ENCODE peak calls at places on chromosomes 4 and X, in nine cellular contexts. Z is globus pallidus, T is lower leg skin, C is head of caudate nucleus, I is endothelial cell, U is PC-3, O is GM10248, K is hippocampal formation, P is GM06990. H is an unnamed sample.

GRCh38 chr4:112361181-112361791 is 64.1 kb downstream of the ALPK1 start:
- DNase-seq in U (peak), T (no peak), I (no peak), K (no peak), P (peak), O (no peak), Z (no peak), C (no peak), H (peak)

GRCh38 chr4:73343432-73343831 is 60.7 kb upstream of the ALB start:
- DNase-seq in T (no peak), C (no peak), U (no peak), P (no peak), K (no peak), O (no peak), Z (no peak), I (no peak), H (no peak)

GRCh38 chr4:118180776-118181175 is 146.5 kb downstream of the NDST3 start:
- DNase-seq in C (no peak), Z (no peak), I (no peak), O (no peak), T (no peak), P (no peak), K (no peak), U (peak), H (no peak)

GRCh38 chr4:153465583-153465921 is 608 bp upstream of the TMEM131L start:
- DNase-seq in C (peak), T (peak), Z (peak), K (peak), O (peak), P (no peak), I (peak), U (peak), H (peak)

GRCh38 chr4:38605794-38606586 is 58.0 kb upstream of the KLF3 start:
- DNase-seq in T (no peak), I (no peak), P (no peak), Z (no peak), U (no peak), K (no peak), O (no peak), C (no peak), H (no peak)

GRCh38 chrX:104255465-104255864 is 732 bp upstream of the ESX1 start:
- DNase-seq in T (no peak), O (no peak), Z (no peak), I (no peak), K (no peak), U (no peak), P (no peak), C (no peak), H (no peak)

GRCh38 chr4:116705466-116705865 is 379.9 kb downstream of the TRAM1L1 start:
- DNase-seq in Z (no peak), P (no peak), O (no peak), K (no peak), C (no peak), I (no peak), U (no peak), T (no peak), H (no peak)

GRCh38 chr4:36322921-36323354 is 41.5 kb downstream of the DTHD1 start:
- DNase-seq in C (no peak), U (no peak), I (no peak), O (peak), T (no peak), K (no peak), P (peak), Z (no peak), H (no peak)

GRCh38 chr4:124748965-124749364 is 36.4 kb upstream of the ANKRD50 start:
- DNase-seq in T (no peak), K (no peak), Z (no peak), U (no peak), O (no peak), P (no peak), I (no peak), C (no peak), H (no peak)

GRCh38 chr4:94758141-94758699 is 465 bp downstream of the BMPR1B start:
- DNase-seq in T (no peak), U (peak), K (peak), O (peak), C (peak), Z (peak), I (peak), P (no peak), H (no peak)

GRCh38 chr4:42768125-42768748 is 111.3 kb upstream of the ATP8A1 start:
- DNase-seq in I (peak), K (no peak), C (no peak), Z (no peak), O (no peak), U (no peak), P (no peak), T (no peak), H (no peak)

GRCh38 chrX:87808576-87809243 is 291.1 kb downstream of the KLHL4 start:
- DNase-seq in Z (no peak), O (no peak), U (no peak), I (no peak), C (no peak), P (no peak), K (no peak), T (no peak), H (peak)

GRCh38 chrX:152307936-152308335 is 143.2 kb downstream of the GABRA3 start:
- DNase-seq in K (no peak), U (no peak), P (no peak), O (no peak), I (no peak), C (no peak), T (no peak), Z (no peak), H (no peak)

GRCh38 chrX:39936886-39937770 is 160.6 kb downstream of the BCOR start:
- DNase-seq in Z (no peak), U (no peak), K (no peak), P (no peak), I (no peak), C (no peak), O (peak), T (no peak), H (no peak)

GRCh38 chrX:124917011-124917410 is 402.7 kb upstream of the TEX13C start:
- DNase-seq in U (no peak), K (no peak), T (no peak), I (no peak), P (no peak), Z (no peak), C (no peak), O (no peak), H (no peak)

GRCh38 chr4:73727685-73728084 is 12.7 kb upstream of the CXCL8 start:
- DNase-seq in O (no peak), Z (no peak), T (no peak), C (no peak), K (no peak), P (peak), U (peak), I (no peak), H (peak)

H was measured in left lung.